ENCODE peak calls at places on chromosome 2, in ten cellular contexts. W is lung microvascular endothelial cell; Z is NCI-H460; Q is WERI-Rb-1; A is cardiac fibroblast; I is H7; M is NCI-H774; P is psoas muscle; Y is pons; N is activated CD8-positive, alpha-beta memory T cell treated with anti-CD3 and anti-CD28 coated beads for 48 hours. V is an unnamed sample.

GRCh38 chr2:217954051-217954450 is 48.7 kb downstream of the TNS1 start:
- DNase-seq in W (no peak), Z (no peak), Q (no peak), A (no peak), I (no peak), M (no peak), P (no peak), Y (no peak), N (no peak), V (no peak)

GRCh38 chr2:85582467-85582866 is 1.8 kb upstream of the VAMP5 start:
- DNase-seq in W (no peak), Z (no peak), Q (no peak), A (no peak), I (peak), M (no peak), P (no peak), Y (peak), N (no peak), V (peak)

GRCh38 chr2:47510745-47511144 is 107.8 kb downstream of the MSH2 start:
- DNase-seq in W (no peak), Z (no peak), Q (no peak), A (no peak), I (peak), M (no peak), P (no peak), Y (peak), N (no peak), V (no peak)

GRCh38 chr2:181025004-181025403 is 44.6 kb downstream of the UBE2E3 start:
- DNase-seq in W (no peak), Z (no peak), Q (no peak), A (peak), I (no peak), M (no peak), P (no peak), Y (no peak), N (no peak), V (no peak)

GRCh38 chr2:10919776-10920606 is 8.3 kb downstream of the KCNF1 start:
- DNase-seq in W (peak), Z (no peak), Q (no peak), A (no peak), I (peak), M (peak), P (no peak), Y (no peak), N (no peak), V (no peak)

GRCh38 chr2:219997341-219997851 is 370.0 kb downstream of the SLC4A3 start:
- DNase-seq in W (no peak), Z (peak), Q (peak), A (peak), I (peak), M (peak), P (no peak), Y (peak), N (no peak), V (peak)

GRCh38 chr2:100857341-100857740 is 37.4 kb downstream of the NPAS2 start:
- DNase-seq in W (peak), Z (no peak), Q (no peak), A (no peak), I (no peak), M (no peak), P (no peak), Y (no peak), N (no peak), V (no peak)

GRCh38 chr2:45643543-45644542 is 7.6 kb upstream of the PRKCE start:
- DNase-seq in W (peak), Z (peak), Q (peak), A (peak), I (peak), M (peak), P (peak), Y (peak), N (peak), V (peak)

GRCh38 chr2:101816598-101816997 is 119.1 kb downstream of the MAP4K4 start:
- DNase-seq in W (no peak), Z (no peak), Q (no peak), A (no peak), I (no peak), M (no peak), P (no peak), Y (no peak), N (no peak), V (no peak)

GRCh38 chr2:33210626-33211025 is 263.9 kb downstream of the LTBP1 start:
- DNase-seq in W (peak), Z (peak), Q (no peak), A (peak), I (peak), M (no peak), P (peak), Y (peak), N (no peak), V (peak)

GRCh38 chr2:236715077-236715476 is 145.5 kb downstream of the ACKR3 start:
- DNase-seq in W (peak), Z (no peak), Q (no peak), A (peak), I (no peak), M (no peak), P (no peak), Y (no peak), N (no peak), V (no peak)

GRCh38 chr2:63699549-63699839 is 110.7 kb downstream of the MDH1 start:
- DNase-seq in W (no peak), Z (no peak), Q (no peak), A (no peak), I (no peak), M (no peak), P (no peak), Y (no peak), N (no peak), V (no peak)

GRCh38 chr2:43088148-43089073 is 138.0 kb downstream of the ZFP36L2 start:
- DNase-seq in W (no peak), Z (no peak), Q (no peak), A (peak), I (no peak), M (no peak), P (no peak), Y (no peak), N (no peak), V (peak)

GRCh38 chr2:86284401-86284841 is 53.0 kb downstream of the REEP1 start:
- DNase-seq in W (peak), Z (no peak), Q (no peak), A (no peak), I (no peak), M (no peak), P (peak), Y (no peak), N (no peak), V (peak)

GRCh38 chr2:175432793-175433192 is 251.3 kb upstream of the ATP5MC3 start:
- DNase-seq in W (no peak), Z (no peak), Q (no peak), A (no peak), I (no peak), M (no peak), P (no peak), Y (no peak), N (no peak), V (no peak)

GRCh38 chr2:191303349-191304005 is 58.3 kb downstream of the MYO1B start:
- DNase-seq in W (no peak), Z (no peak), Q (peak), A (no peak), I (no peak), M (peak), P (no peak), Y (no peak), N (no peak), V (peak)

GRCh38 chr2:110669079-110669478 is 8.8 kb downstream of the BUB1 start:
- DNase-seq in W (no peak), Z (no peak), Q (no peak), A (no peak), I (no peak), M (no peak), P (no peak), Y (no peak), N (no peak), V (peak)

GRCh38 chr2:74553892-74554820 is at the start of the genes DOK1 and LOXL3:
- DNase-seq in W (peak), Z (peak), Q (peak), A (peak), I (peak), M (peak), P (peak), Y (peak), N (peak), V (peak)

GRCh38 chr2:124437811-124438210 is 412.7 kb downstream of the CNTNAP5 start:
- DNase-seq in W (no peak), Z (no peak), Q (no peak), A (peak), I (no peak), M (no peak), P (no peak), Y (no peak), N (no peak), V (no peak)

GRCh38 chr2:108542071-108542470 is 7.8 kb downstream of the LIMS1 start:
- DNase-seq in W (no peak), Z (no peak), Q (no peak), A (peak), I (no peak), M (no peak), P (no peak), Y (no peak), N (no peak), V (peak)

GRCh38 chr2:132439703-132440398 is 23.2 kb downstream of the GPR39 start:
- DNase-seq in W (no peak), Z (no peak), Q (no peak), A (no peak), I (no peak), M (no peak), P (no peak), Y (no peak), N (no peak), V (peak)

GRCh38 chr2:193867454-193867853 is 1672.7 kb upstream of the TMEFF2 start:
- DNase-seq in W (no peak), Z (no peak), Q (no peak), A (no peak), I (no peak), M (no peak), P (no peak), Y (no peak), N (no peak), V (no peak)

GRCh38 chr2:217820066-217820819 is 182.6 kb downstream of the TNS1 start:
- DNase-seq in W (peak), Z (no peak), Q (no peak), A (peak), I (no peak), M (no peak), P (no peak), Y (no peak), N (no peak), V (no peak)